ENCODE peak calls at places on chromosomes 3 and 15, in nine cellular contexts. One of them, this sample, is unnamed. For H3K4me1, H3K27me3 and H3K9me3, the result is how much of the 10 kb centered on the place peaks cover.

GRCh38 chr3:111210003-111210699 is 138.5 kb downstream of the NECTIN3 start:
- DNase-seq in left ventricle myocardium inferior: no peak
- DNase-seq in prostate gland: no peak
- DNase-seq in thyroid gland: no peak
- DNase-seq in SK-N-SH: no peak
- DNase-seq in right cardiac atrium: no peak
- DNase-seq in CD4-positive, CD25-positive, alpha-beta regulatory T cell: no peak
- DNase-seq in neuronal stem cell: no peak
- DNase-seq in CD8-positive, alpha-beta memory T cell: no peak
- DNase-seq in this sample: no peak

GRCh38 chr3:107217161-107217560 is 160.1 kb upstream of the CCDC54 start:
- DNase-seq in left ventricle myocardium inferior: no peak
- DNase-seq in prostate gland: no peak
- DNase-seq in thyroid gland: no peak
- DNase-seq in SK-N-SH: no peak
- DNase-seq in right cardiac atrium: no peak
- DNase-seq in CD4-positive, CD25-positive, alpha-beta regulatory T cell: no peak
- DNase-seq in neuronal stem cell: no peak
- DNase-seq in CD8-positive, alpha-beta memory T cell: no peak
- DNase-seq in this sample: no peak

GRCh38 chr15:39362832-39363561 is 217.9 kb upstream of the THBS1 start:
- DNase-seq in left ventricle myocardium inferior: no peak
- DNase-seq in prostate gland: no peak
- DNase-seq in thyroid gland: no peak
- DNase-seq in SK-N-SH: peak
- DNase-seq in right cardiac atrium: no peak
- DNase-seq in CD4-positive, CD25-positive, alpha-beta regulatory T cell: no peak
- DNase-seq in neuronal stem cell: no peak
- DNase-seq in CD8-positive, alpha-beta memory T cell: no peak
- DNase-seq in this sample: no peak

GRCh38 chr15:81069909-81070308 is 64.2 kb upstream of the CFAP161 start:
- DNase-seq in left ventricle myocardium inferior: no peak
- DNase-seq in prostate gland: no peak
- DNase-seq in thyroid gland: peak
- DNase-seq in SK-N-SH: no peak
- DNase-seq in right cardiac atrium: no peak
- DNase-seq in CD4-positive, CD25-positive, alpha-beta regulatory T cell: no peak
- DNase-seq in neuronal stem cell: no peak
- DNase-seq in CD8-positive, alpha-beta memory T cell: no peak
- DNase-seq in this sample: no peak

GRCh38 chr3:98612587-98612986 is 19.2 kb upstream of the CPOX start:
- DNase-seq in left ventricle myocardium inferior: no peak
- DNase-seq in prostate gland: no peak
- DNase-seq in thyroid gland: no peak
- DNase-seq in SK-N-SH: no peak
- DNase-seq in right cardiac atrium: peak
- DNase-seq in CD4-positive, CD25-positive, alpha-beta regulatory T cell: no peak
- DNase-seq in neuronal stem cell: no peak
- DNase-seq in CD8-positive, alpha-beta memory T cell: no peak
- DNase-seq in this sample: peak

GRCh38 chr3:8113649-8114048 is 388.0 kb upstream of the LMCD1 start:
- DNase-seq in left ventricle myocardium inferior: no peak
- DNase-seq in prostate gland: no peak
- DNase-seq in thyroid gland: no peak
- DNase-seq in SK-N-SH: no peak
- DNase-seq in right cardiac atrium: no peak
- DNase-seq in CD4-positive, CD25-positive, alpha-beta regulatory T cell: no peak
- DNase-seq in neuronal stem cell: no peak
- DNase-seq in CD8-positive, alpha-beta memory T cell: no peak
- DNase-seq in this sample: no peak

GRCh38 chr3:156873906-156874305 is 47.8 kb downstream of the LEKR1 start:
- DNase-seq in left ventricle myocardium inferior: no peak
- DNase-seq in prostate gland: no peak
- DNase-seq in thyroid gland: no peak
- DNase-seq in SK-N-SH: no peak
- DNase-seq in right cardiac atrium: no peak
- DNase-seq in CD4-positive, CD25-positive, alpha-beta regulatory T cell: no peak
- DNase-seq in neuronal stem cell: no peak
- DNase-seq in CD8-positive, alpha-beta memory T cell: no peak
- DNase-seq in this sample: no peak

GRCh38 chr3:148856404-148856803 is 8.7 kb upstream of the CPA3 start:
- DNase-seq in left ventricle myocardium inferior: no peak
- DNase-seq in prostate gland: no peak
- DNase-seq in thyroid gland: no peak
- DNase-seq in SK-N-SH: no peak
- DNase-seq in right cardiac atrium: no peak
- DNase-seq in CD4-positive, CD25-positive, alpha-beta regulatory T cell: no peak
- DNase-seq in neuronal stem cell: no peak
- DNase-seq in CD8-positive, alpha-beta memory T cell: no peak
- DNase-seq in this sample: no peak

GRCh38 chr3:13850161-13850945 is 29.5 kb downstream of the WNT7A start:
- DNase-seq in left ventricle myocardium inferior: no peak
- DNase-seq in prostate gland: peak
- DNase-seq in thyroid gland: peak
- DNase-seq in SK-N-SH: no peak
- DNase-seq in right cardiac atrium: no peak
- DNase-seq in CD4-positive, CD25-positive, alpha-beta regulatory T cell: no peak
- DNase-seq in neuronal stem cell: no peak
- DNase-seq in CD8-positive, alpha-beta memory T cell: no peak
- DNase-seq in this sample: no peak

GRCh38 chr3:13846238-13846637 is 33.6 kb downstream of the WNT7A start:
- DNase-seq in left ventricle myocardium inferior: no peak
- DNase-seq in prostate gland: no peak
- DNase-seq in thyroid gland: no peak
- DNase-seq in SK-N-SH: no peak
- DNase-seq in right cardiac atrium: no peak
- DNase-seq in CD4-positive, CD25-positive, alpha-beta regulatory T cell: no peak
- DNase-seq in neuronal stem cell: no peak
- DNase-seq in CD8-positive, alpha-beta memory T cell: no peak
- DNase-seq in this sample: no peak

GRCh38 chr3:13846716-13847570 is 32.9 kb downstream of the WNT7A start:
- DNase-seq in left ventricle myocardium inferior: no peak
- DNase-seq in prostate gland: no peak
- DNase-seq in thyroid gland: no peak
- DNase-seq in SK-N-SH: peak
- DNase-seq in right cardiac atrium: no peak
- DNase-seq in CD4-positive, CD25-positive, alpha-beta regulatory T cell: no peak
- DNase-seq in neuronal stem cell: no peak
- DNase-seq in CD8-positive, alpha-beta memory T cell: no peak
- DNase-seq in this sample: no peak

GRCh38 chr3:13851091-13851849 is 28.6 kb downstream of the WNT7A start:
- DNase-seq in left ventricle myocardium inferior: no peak
- DNase-seq in prostate gland: no peak
- DNase-seq in thyroid gland: no peak
- DNase-seq in SK-N-SH: no peak
- DNase-seq in right cardiac atrium: no peak
- DNase-seq in CD4-positive, CD25-positive, alpha-beta regulatory T cell: no peak
- DNase-seq in neuronal stem cell: no peak
- DNase-seq in CD8-positive, alpha-beta memory T cell: no peak
- DNase-seq in this sample: no peak

GRCh38 chr3:13849018-13849417 is 30.9 kb downstream of the WNT7A start:
- DNase-seq in left ventricle myocardium inferior: no peak
- DNase-seq in prostate gland: no peak
- DNase-seq in thyroid gland: no peak
- DNase-seq in SK-N-SH: no peak
- DNase-seq in right cardiac atrium: no peak
- DNase-seq in CD4-positive, CD25-positive, alpha-beta regulatory T cell: no peak
- DNase-seq in neuronal stem cell: no peak
- DNase-seq in CD8-positive, alpha-beta memory T cell: no peak
- DNase-seq in this sample: no peak
- H3K4me1 ChIP-seq in left ventricle myocardium inferior: under half
- H3K4me1 ChIP-seq in prostate gland: under half
- H3K4me1 ChIP-seq in thyroid gland: under half
- H3K4me1 ChIP-seq in SK-N-SH: under half
- H3K4me1 ChIP-seq in right cardiac atrium: under half
- H3K4me1 ChIP-seq in CD4-positive, CD25-positive, alpha-beta regulatory T cell: under half
- H3K4me1 ChIP-seq in neuronal stem cell: under half
- H3K4me1 ChIP-seq in CD8-positive, alpha-beta memory T cell: under half
- H3K4me1 ChIP-seq in this sample: under half

GRCh38 chr15:70523634-70524033 is 239.7 kb downstream of the UACA start:
- DNase-seq in left ventricle myocardium inferior: no peak
- DNase-seq in prostate gland: no peak
- DNase-seq in thyroid gland: peak
- DNase-seq in SK-N-SH: no peak
- DNase-seq in right cardiac atrium: no peak
- DNase-seq in CD4-positive, CD25-positive, alpha-beta regulatory T cell: no peak
- DNase-seq in neuronal stem cell: no peak
- DNase-seq in CD8-positive, alpha-beta memory T cell: no peak
- DNase-seq in this sample: no peak
- H3K27me3 ChIP-seq in left ventricle myocardium inferior: under half
- H3K27me3 ChIP-seq in prostate gland: under half
- H3K27me3 ChIP-seq in thyroid gland: under half
- H3K27me3 ChIP-seq in SK-N-SH: under half
- H3K27me3 ChIP-seq in right cardiac atrium: under half
- H3K27me3 ChIP-seq in CD4-positive, CD25-positive, alpha-beta regulatory T cell: under half
- H3K27me3 ChIP-seq in neuronal stem cell: under half
- H3K27me3 ChIP-seq in CD8-positive, alpha-beta memory T cell: under half
- H3K27me3 ChIP-seq in this sample: under half

GRCh38 chr15:20348291-20348899 is 193.2 kb downstream of the GOLGA6L6 start:
- DNase-seq in left ventricle myocardium inferior: no peak
- DNase-seq in prostate gland: no peak
- DNase-seq in thyroid gland: no peak
- DNase-seq in SK-N-SH: no peak
- DNase-seq in right cardiac atrium: no peak
- DNase-seq in CD4-positive, CD25-positive, alpha-beta regulatory T cell: no peak
- DNase-seq in neuronal stem cell: no peak
- DNase-seq in CD8-positive, alpha-beta memory T cell: no peak
- DNase-seq in this sample: no peak
- H3K9me3 ChIP-seq in left ventricle myocardium inferior: under half
- H3K9me3 ChIP-seq in prostate gland: under half
- H3K9me3 ChIP-seq in thyroid gland: under half
- H3K9me3 ChIP-seq in SK-N-SH: under half
- H3K9me3 ChIP-seq in right cardiac atrium: under half
- H3K9me3 ChIP-seq in CD4-positive, CD25-positive, alpha-beta regulatory T cell: under half
- H3K9me3 ChIP-seq in neuronal stem cell: under half
- H3K9me3 ChIP-seq in CD8-positive, alpha-beta memory T cell: under half
- H3K9me3 ChIP-seq in this sample: under half

GRCh38 chr3:173730391-173730790 is 332.8 kb downstream of the NLGN1 start:
- DNase-seq in left ventricle myocardium inferior: no peak
- DNase-seq in prostate gland: no peak
- DNase-seq in thyroid gland: no peak
- DNase-seq in SK-N-SH: no peak
- DNase-seq in right cardiac atrium: no peak
- DNase-seq in CD4-positive, CD25-positive, alpha-beta regulatory T cell: no peak
- DNase-seq in neuronal stem cell: no peak
- DNase-seq in CD8-positive, alpha-beta memory T cell: no peak
- DNase-seq in this sample: no peak

GRCh38 chr3:173719585-173719984 is 322.0 kb downstream of the NLGN1 start:
- DNase-seq in left ventricle myocardium inferior: no peak
- DNase-seq in prostate gland: no peak
- DNase-seq in thyroid gland: no peak
- DNase-seq in SK-N-SH: no peak
- DNase-seq in right cardiac atrium: no peak
- DNase-seq in CD4-positive, CD25-positive, alpha-beta regulatory T cell: no peak
- DNase-seq in neuronal stem cell: no peak
- DNase-seq in CD8-positive, alpha-beta memory T cell: no peak
- DNase-seq in this sample: no peak

GRCh38 chr3:173725507-173725906 is 328.0 kb downstream of the NLGN1 start:
- DNase-seq in left ventricle myocardium inferior: no peak
- DNase-seq in prostate gland: no peak
- DNase-seq in thyroid gland: no peak
- DNase-seq in SK-N-SH: no peak
- DNase-seq in right cardiac atrium: no peak
- DNase-seq in CD4-positive, CD25-positive, alpha-beta regulatory T cell: no peak
- DNase-seq in neuronal stem cell: no peak
- DNase-seq in CD8-positive, alpha-beta memory T cell: no peak
- DNase-seq in this sample: no peak
- H3K4me1 ChIP-seq in left ventricle myocardium inferior: under half
- H3K4me1 ChIP-seq in prostate gland: under half
- H3K4me1 ChIP-seq in thyroid gland: under half
- H3K4me1 ChIP-seq in SK-N-SH: under half
- H3K4me1 ChIP-seq in right cardiac atrium: under half
- H3K4me1 ChIP-seq in CD4-positive, CD25-positive, alpha-beta regulatory T cell: under half
- H3K4me1 ChIP-seq in neuronal stem cell: under half
- H3K4me1 ChIP-seq in CD8-positive, alpha-beta memory T cell: under half
- H3K4me1 ChIP-seq in this sample: under half

GRCh38 chr3:118809696-118810498 is 224.7 kb downstream of the IGSF11 start:
- DNase-seq in left ventricle myocardium inferior: no peak
- DNase-seq in prostate gland: no peak
- DNase-seq in thyroid gland: no peak
- DNase-seq in SK-N-SH: no peak
- DNase-seq in right cardiac atrium: no peak
- DNase-seq in CD4-positive, CD25-positive, alpha-beta regulatory T cell: no peak
- DNase-seq in neuronal stem cell: no peak
- DNase-seq in CD8-positive, alpha-beta memory T cell: no peak
- DNase-seq in this sample: no peak

GRCh38 chr3:118817748-118818165 is 216.9 kb downstream of the IGSF11 start:
- DNase-seq in left ventricle myocardium inferior: no peak
- DNase-seq in prostate gland: peak
- DNase-seq in thyroid gland: peak
- DNase-seq in SK-N-SH: peak
- DNase-seq in right cardiac atrium: no peak
- DNase-seq in CD4-positive, CD25-positive, alpha-beta regulatory T cell: peak
- DNase-seq in neuronal stem cell: peak
- DNase-seq in CD8-positive, alpha-beta memory T cell: no peak
- DNase-seq in this sample: peak

GRCh38 chr3:118810499-118811035 is 224.1 kb downstream of the IGSF11 start:
- DNase-seq in left ventricle myocardium inferior: no peak
- DNase-seq in prostate gland: no peak
- DNase-seq in thyroid gland: no peak
- DNase-seq in SK-N-SH: no peak
- DNase-seq in right cardiac atrium: no peak
- DNase-seq in CD4-positive, CD25-positive, alpha-beta regulatory T cell: no peak
- DNase-seq in neuronal stem cell: no peak
- DNase-seq in CD8-positive, alpha-beta memory T cell: no peak
- DNase-seq in this sample: peak

GRCh38 chr3:118811333-118811732 is 223.3 kb downstream of the IGSF11 start:
- DNase-seq in left ventricle myocardium inferior: no peak
- DNase-seq in prostate gland: no peak
- DNase-seq in thyroid gland: no peak
- DNase-seq in SK-N-SH: no peak
- DNase-seq in right cardiac atrium: no peak
- DNase-seq in CD4-positive, CD25-positive, alpha-beta regulatory T cell: no peak
- DNase-seq in neuronal stem cell: no peak
- DNase-seq in CD8-positive, alpha-beta memory T cell: no peak
- DNase-seq in this sample: no peak

DNA sequence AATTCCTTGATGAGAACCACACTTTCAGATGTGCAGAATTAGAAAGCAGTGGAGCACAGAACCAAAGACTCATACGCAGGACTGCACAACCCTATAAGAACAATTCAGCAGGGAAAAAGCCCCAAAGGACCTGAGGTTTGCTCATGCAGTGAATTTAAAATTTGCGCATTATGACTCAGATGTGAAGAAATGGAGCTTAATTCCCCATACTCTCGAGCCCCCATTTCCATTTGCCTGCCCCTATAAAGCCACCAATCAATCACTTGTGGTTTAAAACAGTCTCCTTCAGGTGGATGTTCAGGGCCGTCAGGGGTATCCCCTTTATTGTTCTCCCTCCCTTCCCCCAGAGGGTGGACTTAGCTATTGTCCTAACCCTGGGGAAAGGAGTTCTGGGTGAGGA is 221.2 kb downstream of the IGSF11 start:
- DNase-seq in left ventricle myocardium inferior: no peak
- DNase-seq in prostate gland: no peak
- DNase-seq in thyroid gland: no peak
- DNase-seq in SK-N-SH: no peak
- DNase-seq in right cardiac atrium: no peak
- DNase-seq in CD4-positive, CD25-positive, alpha-beta regulatory T cell: no peak
- DNase-seq in neuronal stem cell: no peak
- DNase-seq in CD8-positive, alpha-beta memory T cell: no peak
- DNase-seq in this sample: no peak
- H3K27me3 ChIP-seq in left ventricle myocardium inferior: under half
- H3K27me3 ChIP-seq in prostate gland: under half
- H3K27me3 ChIP-seq in thyroid gland: under half
- H3K27me3 ChIP-seq in SK-N-SH: under half
- H3K27me3 ChIP-seq in right cardiac atrium: under half
- H3K27me3 ChIP-seq in CD4-positive, CD25-positive, alpha-beta regulatory T cell: under half
- H3K27me3 ChIP-seq in neuronal stem cell: under half
- H3K27me3 ChIP-seq in CD8-positive, alpha-beta memory T cell: under half
- H3K27me3 ChIP-seq in this sample: under half

GRCh38 chr3:49721165-49721860 is 1.8 kb upstream of the AMIGO3 start:
- DNase-seq in left ventricle myocardium inferior: peak
- DNase-seq in prostate gland: no peak
- DNase-seq in thyroid gland: no peak
- DNase-seq in SK-N-SH: no peak
- DNase-seq in right cardiac atrium: peak
- DNase-seq in CD4-positive, CD25-positive, alpha-beta regulatory T cell: no peak
- DNase-seq in neuronal stem cell: no peak
- DNase-seq in CD8-positive, alpha-beta memory T cell: no peak
- DNase-seq in this sample: no peak
- H3K9me3 ChIP-seq in left ventricle myocardium inferior: under half
- H3K9me3 ChIP-seq in prostate gland: under half
- H3K9me3 ChIP-seq in thyroid gland: under half
- H3K9me3 ChIP-seq in SK-N-SH: under half
- H3K9me3 ChIP-seq in right cardiac atrium: under half
- H3K9me3 ChIP-seq in CD4-positive, CD25-positive, alpha-beta regulatory T cell: under half
- H3K9me3 ChIP-seq in neuronal stem cell: under half
- H3K9me3 ChIP-seq in CD8-positive, alpha-beta memory T cell: under half
- H3K9me3 ChIP-seq in this sample: under half

This sample was measured in testis.